ENCODE peak calls at places on chromosomes 13 and 19, in eight cellular contexts. M, F, B, W, O, E, Y and I are unnamed samples.

GRCh38 chr13:80430561-80430960 is 89.6 kb upstream of the SPRY2 start:
- DNase-seq in M (no peak), B (no peak), Y (no peak), E (no peak), W (no peak), O (no peak), F (no peak), I (no peak)

GRCh38 chr13:106499905-106500304 is 35.6 kb downstream of the EFNB2 start:
- DNase-seq in E (peak; percentile 87), O (no peak), W (no peak), B (no peak), M (no peak), F (no peak), Y (peak; percentile 15), I (no peak)

GRCh38 chr13:85798999-85799646 is at the start of gene SLITRK6:
- DNase-seq in M (peak; percentile 75), O (no peak), F (peak; percentile 1), B (peak; percentile 15), W (peak; percentile 9), Y (no peak), E (no peak), I (peak; percentile 27)

GRCh38 chr13:27403252-27403678 is 21.2 kb upstream of the GTF3A start:
- DNase-seq in M (peak; percentile 60), W (no peak), F (no peak), E (no peak), Y (no peak), B (no peak), O (no peak), I (no peak)

GRCh38 chr19:13068064-13068807 is 34.4 kb downstream of the LYL1 start:
- DNase-seq in O (no peak), W (no peak), B (no peak), Y (no peak), E (no peak), F (no peak), M (no peak), I (no peak)

GRCh38 chr13:107806726-107807125 is 408.6 kb downstream of the LIG4 start:
- DNase-seq in F (no peak), Y (no peak), E (no peak), W (no peak), M (no peak), B (no peak), O (no peak), I (no peak)

GRCh38 chr13:34647379-34647778 is 294.7 kb upstream of the NBEA start:
- DNase-seq in O (no peak), B (no peak), W (no peak), F (peak; percentile 4), E (no peak), Y (no peak), M (no peak), I (no peak)

GRCh38 chr19:3506384-3507340 is 551 bp downstream of the FZR1 start:
- DNase-seq in O (no peak), E (peak; percentile 5), B (no peak), Y (no peak), M (peak; percentile 52), F (no peak), W (peak; percentile 66), I (no peak)

GRCh38 chr19:46608178-46608577 is 7.0 kb downstream of the CALM3 start:
- DNase-seq in E (no peak), O (no peak), M (no peak), B (no peak), W (no peak), F (no peak), Y (no peak), I (no peak)
- TF ChIP-seq REST in E (no peak), O (no peak), M (no peak), B (no peak), W (no peak), F (no peak), Y (no peak), I (no peak)

GRCh38 chr19:35736913-35737886 is 5.1 kb downstream of the IGFLR1 start:
- DNase-seq in W (no peak), Y (no peak), M (no peak), F (peak; percentile 82), B (no peak), O (no peak), E (no peak), I (no peak)
- TF ChIP-seq CTCF in W (peak; percentile 21), Y (peak; percentile 37), M (peak; percentile 7), F (no peak), B (peak; percentile 23), O (peak; percentile 24), E (no peak), I (no peak)

GRCh38 chr19:6127716-6128335 is 7.6 kb upstream of the ACSBG2 start:
- DNase-seq in E (no peak), B (no peak), O (no peak), F (no peak), M (no peak), W (no peak), Y (no peak), I (no peak)

GRCh38 chr19:6126335-6126974 is 9.0 kb upstream of the ACSBG2 start:
- DNase-seq in O (peak; percentile 67), E (peak; percentile 49), Y (peak; percentile 71), F (peak; percentile 62), W (peak; percentile 55), M (peak; percentile 76), B (peak; percentile 91), I (peak; percentile 46)

GRCh38 chr19:6125571-6125989 is 9.9 kb upstream of the ACSBG2 start:
- DNase-seq in B (peak; percentile 88), Y (peak; percentile 40), E (peak; percentile 67), M (peak; percentile 90), O (peak; percentile 75), W (peak; percentile 66), F (no peak), I (peak; percentile 61)
- TF ChIP-seq REST in B (no peak), Y (no peak), E (no peak), M (no peak), O (no peak), W (no peak), F (no peak), I (no peak)

GRCh38 chr19:10424011-10424637 is 3.8 kb downstream of the PDE4A start:
- DNase-seq in F (peak; percentile 89), B (no peak), E (peak; percentile 63), M (peak; percentile 87), O (peak; percentile 58), Y (no peak), W (peak; percentile 97), I (no peak)
- TF ChIP-seq CTCF in F (peak; percentile 72), B (peak; percentile 80), E (peak; percentile 64), M (peak; percentile 73), O (peak; percentile 96), Y (peak; percentile 97), W (peak; percentile 87), I (peak; percentile 93)

GRCh38 chr19:14091086-14091884 is 734 bp upstream of the SAMD1 start:
- DNase-seq in M (peak; percentile 63), F (peak; percentile 62), W (peak; percentile 93), Y (no peak), B (no peak), E (peak; percentile 72), O (peak; percentile 44), I (no peak)

GRCh38 chr19:14089662-14090508 is 666 bp downstream of the SAMD1 start:
- DNase-seq in E (peak; percentile 40), W (peak; percentile 85), M (peak; percentile 71), Y (no peak), F (no peak), B (no peak), O (no peak), I (no peak)

GRCh38 chr19:14093117-14093784 is 2.7 kb upstream of the SAMD1 start:
- DNase-seq in M (no peak), Y (no peak), O (no peak), W (no peak), E (no peak), F (no peak), B (no peak), I (no peak)

GRCh38 chr19:14090509-14091085 is at the start of gene SAMD1:
- DNase-seq in F (peak; percentile 51), B (peak; percentile 76), Y (no peak), W (peak; percentile 95), O (peak; percentile 73), M (peak; percentile 92), E (peak; percentile 82), I (no peak)

GRCh38 chr19:14091885-14092462 is 1.4 kb upstream of the SAMD1 start:
- DNase-seq in M (peak; percentile 65), B (no peak), E (no peak), F (no peak), W (no peak), Y (no peak), O (no peak), I (no peak)
- TF ChIP-seq REST in M (no peak), B (no peak), E (no peak), F (no peak), W (no peak), Y (no peak), O (no peak), I (no peak)

GRCh38 chr13:112688560-112689497 is 1.0 kb upstream of the ATP11A start:
- DNase-seq in M (peak; percentile 47), B (no peak), E (peak; percentile 97), W (no peak), Y (no peak), F (no peak), O (peak; percentile 24), I (no peak)
- TF ChIP-seq CTCF in M (no peak), B (no peak), E (no peak), W (no peak), Y (no peak), F (no peak), O (no peak), I (no peak)